ENCODE peak calls at places on chromosome 12, in six cellular contexts. F is PC-9, Z is brain microvascular endothelial cell, Q is psoas muscle, Y is hepatocyte, J is stomach. I is an unnamed sample.

GRCh38 chr12:1796515-1797010 is 23.8 kb upstream of the LRTM2 start:
- DNase-seq in Z (no peak), F (no peak), J (peak), Y (no peak), Q (peak), I (no peak)

GRCh38 chr12:53750812-53751335 is 905 bp downstream of the CISTR start:
- DNase-seq in Z (no peak), F (no peak), Y (peak), Q (peak), J (no peak), I (no peak)

GRCh38 chr12:12562016-12562483 is 613 bp downstream of the DUSP16 start:
- DNase-seq in Q (peak), J (no peak), Z (no peak), Y (peak), F (peak), I (no peak)

GRCh38 chr12:74337951-74338350 is 199.7 kb upstream of the ATXN7L3B start:
- DNase-seq in Q (no peak), Z (peak), J (no peak), Y (no peak), F (peak), I (peak)

GRCh38 chr12:53217049-53217929 is 10.2 kb upstream of the ITGB7 start:
- DNase-seq in Y (no peak), J (peak), Q (peak), F (peak), Z (no peak), I (no peak)

GRCh38 chr12:129873458-129873857 is 30.4 kb downstream of the TMEM132D start:
- DNase-seq in F (no peak), Z (no peak), J (no peak), Q (no peak), Y (no peak), I (no peak)

GRCh38 chr12:52927964-52928363 is 21.0 kb upstream of the KRT18 start:
- DNase-seq in Z (no peak), F (no peak), Q (no peak), J (no peak), Y (no peak), I (no peak)

GRCh38 chr12:46556105-46556559 is 183.6 kb upstream of the SLC38A2 start:
- DNase-seq in Z (peak), J (no peak), Y (no peak), F (peak), Q (no peak), I (no peak)

GRCh38 chr12:104610513-104611235 is 153.9 kb downstream of the CHST11 start:
- DNase-seq in Y (no peak), F (no peak), Z (no peak), Q (no peak), J (no peak), I (no peak)

GRCh38 chr12:114925076-114925475 is 241.1 kb upstream of the TBX3 start:
- DNase-seq in F (no peak), Z (no peak), J (no peak), Y (no peak), Q (no peak), I (no peak)

GRCh38 chr12:118960161-118960560 is 21.2 kb upstream of the SRRM4 start:
- DNase-seq in J (no peak), F (no peak), Z (no peak), Y (no peak), Q (no peak), I (no peak)

GRCh38 chr12:122830517-122831214 is 4.6 kb upstream of the HIP1R start:
- DNase-seq in Z (peak), Q (no peak), Y (peak), J (no peak), F (peak), I (peak)

GRCh38 chr12:121295746-121296617 is 527 bp downstream of the CAMKK2 start:
- DNase-seq in F (no peak), J (no peak), Z (no peak), Y (peak), Q (peak), I (peak)

GRCh38 chr12:79850610-79851299 is 84.1 kb downstream of the PPP1R12A start:
- DNase-seq in F (no peak), Q (no peak), Y (no peak), Z (no peak), J (no peak), I (no peak)

GRCh38 chr12:104609083-104609844 is 152.5 kb downstream of the CHST11 start:
- DNase-seq in F (peak), Z (no peak), J (no peak), Y (no peak), Q (no peak), I (no peak)

GRCh38 chr12:32399373-32400113 is at the start of gene FGD4:
- DNase-seq in F (peak), Z (peak), Q (peak), Y (peak), J (peak), I (peak)

GRCh38 chr12:108567388-108567787 is 5.0 kb downstream of the ISCU start:
- DNase-seq in Z (no peak), Y (no peak), Q (no peak), F (no peak), J (no peak), I (no peak)

GRCh38 chr12:38543151-38543550 is 226.6 kb downstream of the ALG10B start:
- DNase-seq in Z (no peak), J (no peak), Q (no peak), F (peak), Y (peak), I (no peak)

GRCh38 chr12:51910691-51911090 is 3.4 kb downstream of the ACVRL1 start:
- DNase-seq in Q (peak), F (no peak), Y (no peak), Z (no peak), J (no peak), I (no peak)

GRCh38 chr12:29883558-29883957 is 99.8 kb upstream of the TMTC1 start:
- DNase-seq in J (no peak), F (no peak), Z (no peak), Y (no peak), Q (no peak), I (no peak)

GRCh38 chr12:50187084-50187900 is 20.1 kb upstream of the CERS5 start:
- DNase-seq in Y (no peak), Q (no peak), J (no peak), Z (peak), F (no peak), I (no peak)

GRCh38 chr12:68198490-68199086 is 27.0 kb downstream of the IL26 start:
- DNase-seq in Z (no peak), J (no peak), Q (no peak), Y (no peak), F (no peak), I (no peak)

GRCh38 chr12:76614364-76614763 is 54.8 kb upstream of the OSBPL8 start:
- DNase-seq in F (no peak), Q (no peak), Z (no peak), J (no peak), Y (no peak), I (no peak)

GRCh38 chr12:123131879-123132402 is 18.9 kb downstream of the PITPNM2 start:
- DNase-seq in F (no peak), Z (no peak), J (peak), Y (no peak), Q (peak), I (no peak)

GRCh38 chr12:106417926-106418910 is 60.7 kb downstream of the POLR3B start:
- DNase-seq in Z (peak), Q (no peak), J (no peak), Y (no peak), F (peak), I (peak)

GRCh38 chr12:110937104-110937641 is 16.8 kb upstream of the MYL2 start:
- DNase-seq in Q (peak), Y (peak), Z (peak), F (peak), J (peak), I (peak)

GRCh38 chr12:14394317-14395058 is 29.0 kb downstream of the ATF7IP start:
- DNase-seq in Z (peak), Q (no peak), F (no peak), Y (peak), J (peak), I (peak)

GRCh38 chr12:65672441-65672840 is 151.8 kb upstream of the HMGA2 start:
- DNase-seq in Y (no peak), Q (no peak), J (no peak), F (no peak), Z (no peak), I (peak)

GRCh38 chr12:65675141-65675621 is 149.1 kb upstream of the HMGA2 start:
- DNase-seq in F (no peak), Q (no peak), Z (no peak), J (no peak), Y (no peak), I (no peak)

GRCh38 chr12:65670775-65671174 is 153.5 kb upstream of the HMGA2 start:
- DNase-seq in F (peak), Z (no peak), Y (no peak), J (no peak), Q (no peak), I (peak)

GRCh38 chr12:65673291-65673690 is 151.0 kb upstream of the HMGA2 start:
- DNase-seq in Z (no peak), J (no peak), F (no peak), Y (no peak), Q (no peak), I (no peak)

GRCh38 chr12:65673732-65674131 is 150.6 kb upstream of the HMGA2 start:
- DNase-seq in J (no peak), Q (no peak), F (no peak), Z (no peak), Y (no peak), I (no peak)
- TF ChIP-seq CTCF in J (no peak), Q (no peak), F (peak), Z (no peak), Y (peak), I (peak)

GRCh38 chr12:71708658-71709057 is 22.8 kb downstream of the TMEM19 start:
- DNase-seq in Z (no peak), J (no peak), F (no peak), Q (no peak), Y (no peak), I (no peak)
- H3K27ac ChIP-seq in Z (no peak), J (no peak), F (no peak), Q (no peak), Y (no peak), I (no peak)

GRCh38 chr12:131137836-131138637 is 184.3 kb downstream of the ADGRD1 start:
- DNase-seq in J (no peak), Y (peak), F (no peak), Q (no peak), Z (no peak), I (no peak)
- TF ChIP-seq CTCF in J (no peak), Y (peak), F (no peak), Q (no peak), Z (no peak), I (no peak)

DNA sequence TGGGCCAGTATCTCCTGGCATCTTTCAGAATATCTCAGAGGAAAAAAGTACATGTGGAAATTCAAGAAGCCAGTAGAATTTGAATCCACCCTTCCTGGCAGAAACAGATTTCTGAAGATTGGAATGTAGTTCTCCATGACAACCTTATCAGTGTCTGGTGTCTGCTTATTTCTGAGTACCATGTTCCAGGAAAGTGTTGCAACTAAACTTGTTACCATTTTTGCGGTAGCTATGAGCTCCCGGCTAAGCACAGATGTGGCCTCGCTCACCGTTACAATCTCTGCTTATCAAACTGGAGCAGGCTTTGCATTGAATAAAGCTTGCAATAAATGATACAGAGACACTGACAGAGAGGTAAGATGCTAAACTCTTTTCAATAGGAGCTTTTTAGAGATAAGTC is 13.0 kb upstream of the ITPR2 start:
- DNase-seq in Q (no peak), J (no peak), Z (peak), F (no peak), Y (peak), I (no peak)
- H3K27ac ChIP-seq in Q (no peak), J (no peak), Z (peak), F (no peak), Y (peak), I (no peak)

GRCh38 chr12:3142386-3142785 is 65.2 kb downstream of the TSPAN9 start:
- DNase-seq in Z (no peak), J (no peak), Y (no peak), Q (no peak), F (no peak), I (no peak)

GRCh38 chr12:3138896-3139590 is 61.9 kb downstream of the TSPAN9 start:
- DNase-seq in Y (no peak), Q (no peak), Z (no peak), F (no peak), J (no peak), I (no peak)

GRCh38 chr12:3140284-3140683 is 63.1 kb downstream of the TSPAN9 start:
- DNase-seq in J (no peak), Z (no peak), F (no peak), Y (no peak), Q (no peak), I (no peak)

GRCh38 chr12:3139760-3140159 is 62.6 kb downstream of the TSPAN9 start:
- DNase-seq in F (no peak), Y (no peak), Z (no peak), J (no peak), Q (no peak), I (no peak)

DNA sequence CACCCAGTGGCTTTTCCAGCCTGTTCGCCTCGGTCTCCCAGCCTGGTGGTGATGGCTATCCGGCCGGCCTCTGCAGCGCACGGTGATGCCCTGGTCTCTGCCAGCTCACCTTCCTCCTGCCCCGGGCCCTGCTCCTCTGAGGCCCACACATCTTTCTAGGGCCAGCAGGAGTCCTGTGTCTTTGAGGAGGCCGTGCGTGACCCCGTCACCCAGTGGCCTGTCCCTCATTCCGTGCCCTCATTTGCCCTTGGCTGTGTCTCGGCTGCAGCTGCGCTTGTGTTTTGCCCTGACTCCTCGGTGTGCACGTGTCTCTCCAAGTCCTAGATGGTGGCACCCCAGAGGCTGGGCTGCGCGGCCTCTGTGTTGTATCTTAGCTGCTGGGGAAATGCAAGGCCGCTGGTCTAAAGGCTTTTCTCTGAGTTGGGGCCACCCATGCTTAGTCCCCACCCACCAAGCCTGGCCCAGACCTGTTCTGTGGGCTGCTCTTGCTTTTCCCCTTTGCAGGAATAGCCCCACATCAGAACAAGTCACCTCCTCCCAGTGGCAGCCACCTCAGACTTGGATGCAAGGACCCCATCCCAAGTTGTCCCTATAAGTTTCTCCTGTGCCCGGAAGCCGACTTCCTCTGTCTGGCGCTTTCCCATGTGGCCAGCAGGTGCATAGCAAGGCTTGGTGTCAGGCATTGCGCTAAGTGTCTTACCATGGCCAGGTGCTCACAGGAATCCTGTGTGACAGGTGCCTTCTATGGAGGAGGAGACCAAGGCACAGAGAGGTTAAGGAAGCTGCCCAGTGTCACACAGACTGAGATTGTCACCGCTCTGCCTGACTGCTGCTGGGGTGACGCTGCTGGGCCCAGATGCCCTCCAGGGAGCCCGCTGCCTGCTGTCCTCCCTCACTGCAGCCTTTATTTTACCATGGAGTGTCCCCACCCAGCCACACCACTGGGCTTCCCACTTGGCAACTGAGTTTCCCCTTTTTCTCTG is 64.5 kb downstream of the TSPAN9 start:
- DNase-seq in Z (no peak), Y (no peak), J (no peak), F (no peak), Q (peak), I (no peak)
- TF ChIP-seq CTCF in Z (peak), Y (no peak), J (no peak), F (no peak), Q (no peak), I (no peak)

DNA sequence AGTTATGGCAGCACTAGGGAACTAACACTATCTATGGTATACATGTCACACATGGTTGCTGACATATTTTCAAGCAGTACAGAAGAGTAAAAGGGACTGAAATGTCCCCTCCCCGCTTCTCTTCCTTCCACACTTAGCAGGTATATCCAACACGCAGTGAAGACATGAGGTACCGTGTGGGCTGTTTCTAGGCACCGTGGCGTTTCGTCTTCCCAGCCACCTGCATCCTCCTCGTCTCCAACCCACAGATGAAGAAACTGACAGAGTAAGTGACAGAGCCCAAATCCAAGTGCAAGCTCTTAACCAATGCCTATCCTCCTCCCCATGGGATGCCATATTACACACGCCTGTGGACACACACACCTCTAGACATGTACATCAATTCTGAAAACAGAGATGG is 32.4 kb downstream of the SLC8B1 start:
- DNase-seq in Q (no peak), J (no peak), F (no peak), Y (no peak), Z (no peak), I (no peak)
- H3K27ac ChIP-seq in Q (no peak), J (no peak), F (no peak), Y (no peak), Z (no peak), I (no peak)

GRCh38 chr12:132194056-132194455 is 49.8 kb downstream of the NOC4L start:
- DNase-seq in F (no peak), Q (no peak), Y (no peak), J (no peak), Z (no peak), I (no peak)
- TF ChIP-seq CTCF in F (peak), Q (no peak), Y (peak), J (no peak), Z (peak), I (peak)

DNA sequence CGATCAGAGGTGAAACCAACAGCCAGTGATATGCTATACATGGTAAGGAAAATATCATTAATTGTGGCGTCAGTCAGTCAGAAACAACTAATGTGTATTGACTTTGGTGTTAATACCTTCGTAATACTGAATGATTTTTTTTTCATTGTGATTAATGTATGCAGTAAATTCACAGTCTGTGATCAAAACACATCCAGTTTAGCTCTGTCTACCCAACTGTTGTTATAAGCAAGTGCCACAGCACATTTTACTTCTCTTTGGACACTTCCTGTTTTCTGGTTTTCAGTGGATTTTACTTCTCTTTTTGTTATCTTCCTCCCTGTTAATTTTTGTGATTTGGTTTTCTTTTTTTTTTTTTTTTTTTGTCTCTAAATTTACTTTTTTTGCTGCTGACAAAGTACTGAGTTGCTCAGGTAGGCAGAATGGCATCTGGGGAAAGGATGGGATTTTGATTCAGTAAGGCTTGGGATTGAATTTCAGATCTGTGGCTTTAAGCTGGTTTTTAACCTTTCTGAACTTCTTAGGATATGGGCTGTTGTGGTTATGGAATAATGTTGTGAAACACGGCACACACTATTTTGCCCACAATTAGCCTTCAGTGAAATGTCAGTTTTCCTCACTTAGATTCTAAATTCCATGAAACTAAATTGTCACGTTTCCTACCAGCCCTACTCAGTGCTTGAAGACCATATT is 604 bp downstream of the GLIPR1 start:
- DNase-seq in Z (no peak), Q (no peak), Y (no peak), F (no peak), J (no peak), I (no peak)
- H3K27ac ChIP-seq in Z (peak), Q (peak), Y (peak), F (no peak), J (peak), I (peak)

DNA sequence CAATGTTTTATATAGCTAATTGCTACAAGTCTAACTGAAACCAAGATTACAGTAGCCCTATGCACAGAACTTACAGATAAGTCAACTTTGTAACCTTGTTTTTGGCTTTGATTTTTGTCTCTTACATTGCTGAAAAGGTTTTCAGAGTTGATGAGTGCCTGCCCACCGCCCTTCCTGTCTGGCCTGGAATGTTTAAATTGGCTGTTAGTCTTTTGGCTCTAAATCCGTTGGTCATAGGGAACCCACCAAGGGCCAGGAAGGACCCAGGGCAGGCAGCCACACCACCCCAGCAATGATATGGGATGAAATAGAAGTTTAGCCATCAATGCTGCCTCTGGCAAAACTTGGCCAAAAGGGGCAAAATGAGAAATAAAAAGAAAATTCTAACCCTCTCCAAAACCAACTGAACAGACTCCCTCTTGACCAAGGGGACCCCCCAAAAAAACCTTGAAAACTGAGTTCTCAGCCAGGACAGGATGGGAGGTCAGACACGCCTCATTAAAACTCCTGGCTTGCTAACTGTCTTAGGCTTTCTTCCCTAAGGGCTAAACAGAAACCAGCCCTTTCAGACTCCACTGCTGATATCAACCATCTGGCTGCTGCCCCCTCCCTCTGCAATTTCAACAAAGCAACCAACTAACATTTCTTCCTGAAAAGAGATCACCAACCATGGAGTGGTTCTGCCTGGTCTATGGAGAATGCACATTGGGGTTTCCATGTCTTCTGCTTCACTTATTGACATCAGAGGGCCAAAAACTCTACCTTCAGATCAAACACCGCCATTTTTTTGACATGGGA is 242.1 kb upstream of the NOS1 start:
- DNase-seq in Z (no peak), F (no peak), Q (no peak), J (no peak), Y (no peak), I (no peak)
- TF ChIP-seq CTCF in Z (no peak), F (no peak), Q (no peak), J (no peak), Y (no peak), I (no peak)

I was measured in RWPE1.